ENCODE peak calls at places on chromosomes 4 and X, in seven cellular contexts. One of them, this sample, is unnamed.

GRCh38 chrX:114152130-114152529 is 431.8 kb upstream of the HTR2C start:
- DNase-seq in astrocyte of the spinal cord: peak
- DNase-seq in AG09309: no peak
- DNase-seq in midbrain: no peak
- DNase-seq in GM12865: no peak
- DNase-seq in D341Med: no peak
- DNase-seq in activated naive CD8-positive, alpha-beta T cell treated with anti-CD3 and anti-CD28 coated beads for 36 hours: no peak
- DNase-seq in this sample: no peak

GRCh38 chrX:44106864-44107263 is 133.7 kb upstream of the NDP start:
- DNase-seq in midbrain: no peak
- DNase-seq in GM12865: no peak
- DNase-seq in astrocyte of the spinal cord: no peak
- DNase-seq in AG09309: no peak
- DNase-seq in activated naive CD8-positive, alpha-beta T cell treated with anti-CD3 and anti-CD28 coated beads for 36 hours: no peak
- DNase-seq in D341Med: no peak
- DNase-seq in this sample: no peak

GRCh38 chr4:76055005-76055404 is 19.1 kb upstream of the CXCL11 start:
- DNase-seq in activated naive CD8-positive, alpha-beta T cell treated with anti-CD3 and anti-CD28 coated beads for 36 hours: peak
- DNase-seq in midbrain: no peak
- DNase-seq in AG09309: no peak
- DNase-seq in astrocyte of the spinal cord: no peak
- DNase-seq in GM12865: peak
- DNase-seq in D341Med: no peak
- DNase-seq in this sample: peak

GRCh38 chr4:3657917-3658913 is 108.0 kb upstream of the ADRA2C start:
- DNase-seq in midbrain: no peak
- DNase-seq in GM12865: no peak
- DNase-seq in activated naive CD8-positive, alpha-beta T cell treated with anti-CD3 and anti-CD28 coated beads for 36 hours: no peak
- DNase-seq in D341Med: no peak
- DNase-seq in astrocyte of the spinal cord: peak
- DNase-seq in AG09309: peak
- DNase-seq in this sample: no peak

GRCh38 chr4:55411621-55412020 is 15.9 kb downstream of the TMEM165 start:
- DNase-seq in GM12865: no peak
- DNase-seq in D341Med: no peak
- DNase-seq in AG09309: no peak
- DNase-seq in activated naive CD8-positive, alpha-beta T cell treated with anti-CD3 and anti-CD28 coated beads for 36 hours: no peak
- DNase-seq in astrocyte of the spinal cord: no peak
- DNase-seq in midbrain: no peak
- DNase-seq in this sample: no peak

GRCh38 chrX:108018659-108019381 is 26.0 kb upstream of the VSIG1 start:
- DNase-seq in midbrain: no peak
- DNase-seq in GM12865: peak
- DNase-seq in AG09309: no peak
- DNase-seq in D341Med: no peak
- DNase-seq in activated naive CD8-positive, alpha-beta T cell treated with anti-CD3 and anti-CD28 coated beads for 36 hours: peak
- DNase-seq in astrocyte of the spinal cord: no peak
- DNase-seq in this sample: no peak

GRCh38 chr4:10832989-10833635 is 148.5 kb upstream of the CLNK start:
- DNase-seq in GM12865: no peak
- DNase-seq in AG09309: no peak
- DNase-seq in activated naive CD8-positive, alpha-beta T cell treated with anti-CD3 and anti-CD28 coated beads for 36 hours: no peak
- DNase-seq in D341Med: no peak
- DNase-seq in midbrain: no peak
- DNase-seq in astrocyte of the spinal cord: no peak
- DNase-seq in this sample: no peak

GRCh38 chr4:170256807-170257206 is 167.1 kb upstream of the AADAT start:
- DNase-seq in GM12865: no peak
- DNase-seq in midbrain: no peak
- DNase-seq in AG09309: no peak
- DNase-seq in D341Med: no peak
- DNase-seq in astrocyte of the spinal cord: no peak
- DNase-seq in activated naive CD8-positive, alpha-beta T cell treated with anti-CD3 and anti-CD28 coated beads for 36 hours: no peak
- DNase-seq in this sample: no peak

GRCh38 chr4:54784188-54784671 is 126.5 kb downstream of the KIT start:
- DNase-seq in AG09309: peak
- DNase-seq in astrocyte of the spinal cord: peak
- DNase-seq in midbrain: peak
- DNase-seq in GM12865: peak
- DNase-seq in D341Med: no peak
- DNase-seq in activated naive CD8-positive, alpha-beta T cell treated with anti-CD3 and anti-CD28 coated beads for 36 hours: no peak
- DNase-seq in this sample: no peak

GRCh38 chr4:98728433-98728832 is 70.0 kb upstream of the TSPAN5 start:
- DNase-seq in GM12865: no peak
- DNase-seq in astrocyte of the spinal cord: peak
- DNase-seq in activated naive CD8-positive, alpha-beta T cell treated with anti-CD3 and anti-CD28 coated beads for 36 hours: no peak
- DNase-seq in D341Med: no peak
- DNase-seq in AG09309: peak
- DNase-seq in midbrain: no peak
- DNase-seq in this sample: no peak

GRCh38 chr4:54440394-54441223 is 211.5 kb downstream of the PDGFRA start:
- DNase-seq in AG09309: no peak
- DNase-seq in GM12865: peak
- DNase-seq in D341Med: no peak
- DNase-seq in midbrain: peak
- DNase-seq in astrocyte of the spinal cord: peak
- DNase-seq in activated naive CD8-positive, alpha-beta T cell treated with anti-CD3 and anti-CD28 coated beads for 36 hours: no peak
- DNase-seq in this sample: peak

GRCh38 chrX:8748855-8749254 is 16.9 kb upstream of the ANOS1 start:
- DNase-seq in D341Med: peak
- DNase-seq in AG09309: no peak
- DNase-seq in midbrain: peak
- DNase-seq in GM12865: peak
- DNase-seq in astrocyte of the spinal cord: peak
- DNase-seq in activated naive CD8-positive, alpha-beta T cell treated with anti-CD3 and anti-CD28 coated beads for 36 hours: no peak
- DNase-seq in this sample: peak

GRCh38 chrX:129523076-129524055 is at the start of gene SMARCA1:
- DNase-seq in D341Med: peak
- DNase-seq in GM12865: no peak
- DNase-seq in activated naive CD8-positive, alpha-beta T cell treated with anti-CD3 and anti-CD28 coated beads for 36 hours: no peak
- DNase-seq in AG09309: no peak
- DNase-seq in midbrain: peak
- DNase-seq in astrocyte of the spinal cord: peak
- DNase-seq in this sample: no peak

GRCh38 chrX:72102760-72103159 is 29.0 kb downstream of the RTL5 start:
- DNase-seq in activated naive CD8-positive, alpha-beta T cell treated with anti-CD3 and anti-CD28 coated beads for 36 hours: no peak
- DNase-seq in GM12865: no peak
- DNase-seq in D341Med: no peak
- DNase-seq in astrocyte of the spinal cord: no peak
- DNase-seq in AG09309: no peak
- DNase-seq in midbrain: no peak
- DNase-seq in this sample: no peak

GRCh38 chr4:79300280-79300679 is 25.6 kb downstream of the NAA11 start:
- DNase-seq in D341Med: no peak
- DNase-seq in midbrain: no peak
- DNase-seq in astrocyte of the spinal cord: no peak
- DNase-seq in activated naive CD8-positive, alpha-beta T cell treated with anti-CD3 and anti-CD28 coated beads for 36 hours: no peak
- DNase-seq in AG09309: no peak
- DNase-seq in GM12865: no peak
- DNase-seq in this sample: no peak

GRCh38 chrX:110563276-110563675 is 204.6 kb downstream of the RTL9 start:
- DNase-seq in GM12865: no peak
- DNase-seq in astrocyte of the spinal cord: peak
- DNase-seq in D341Med: no peak
- DNase-seq in activated naive CD8-positive, alpha-beta T cell treated with anti-CD3 and anti-CD28 coated beads for 36 hours: no peak
- DNase-seq in AG09309: peak
- DNase-seq in midbrain: peak
- DNase-seq in this sample: no peak

GRCh38 chr4:7425171-7425570 is 9.6 kb downstream of the PSAPL1 start:
- DNase-seq in AG09309: no peak
- DNase-seq in GM12865: no peak
- DNase-seq in astrocyte of the spinal cord: no peak
- DNase-seq in activated naive CD8-positive, alpha-beta T cell treated with anti-CD3 and anti-CD28 coated beads for 36 hours: no peak
- DNase-seq in D341Med: no peak
- DNase-seq in midbrain: no peak
- DNase-seq in this sample: no peak

GRCh38 chrX:53281321-53281822 is at the start of gene IQSEC2:
- DNase-seq in activated naive CD8-positive, alpha-beta T cell treated with anti-CD3 and anti-CD28 coated beads for 36 hours: no peak
- DNase-seq in midbrain: peak
- DNase-seq in astrocyte of the spinal cord: peak
- DNase-seq in D341Med: no peak
- DNase-seq in GM12865: no peak
- DNase-seq in AG09309: no peak
- DNase-seq in this sample: no peak

GRCh38 chr4:153122855-153123254 is 81.4 kb upstream of the TRIM2 start:
- DNase-seq in GM12865: no peak
- DNase-seq in midbrain: no peak
- DNase-seq in activated naive CD8-positive, alpha-beta T cell treated with anti-CD3 and anti-CD28 coated beads for 36 hours: no peak
- DNase-seq in AG09309: no peak
- DNase-seq in astrocyte of the spinal cord: no peak
- DNase-seq in D341Med: no peak
- DNase-seq in this sample: no peak

GRCh38 chr4:141680060-141680459 is 43.7 kb downstream of the IL15 start:
- DNase-seq in D341Med: no peak
- DNase-seq in activated naive CD8-positive, alpha-beta T cell treated with anti-CD3 and anti-CD28 coated beads for 36 hours: no peak
- DNase-seq in GM12865: no peak
- DNase-seq in astrocyte of the spinal cord: no peak
- DNase-seq in midbrain: no peak
- DNase-seq in AG09309: no peak
- DNase-seq in this sample: no peak

GRCh38 chr4:139666735-139667266 is 1.2 kb downstream of the MGST2 start:
- DNase-seq in D341Med: no peak
- DNase-seq in midbrain: peak
- DNase-seq in GM12865: no peak
- DNase-seq in astrocyte of the spinal cord: peak
- DNase-seq in activated naive CD8-positive, alpha-beta T cell treated with anti-CD3 and anti-CD28 coated beads for 36 hours: no peak
- DNase-seq in AG09309: no peak
- DNase-seq in this sample: no peak

GRCh38 chr4:152342293-152342692 is 193.6 kb downstream of the FBXW7 start:
- DNase-seq in midbrain: no peak
- DNase-seq in D341Med: no peak
- DNase-seq in GM12865: no peak
- DNase-seq in activated naive CD8-positive, alpha-beta T cell treated with anti-CD3 and anti-CD28 coated beads for 36 hours: no peak
- DNase-seq in astrocyte of the spinal cord: peak
- DNase-seq in AG09309: no peak
- DNase-seq in this sample: no peak

This sample was measured in NAMALWA.